ENCODE peak calls at places on chromosomes 1 and 21, in five cellular contexts. E is dorsolateral prefrontal cortex; X is right cardiac atrium; Z is heart right ventricle; H is CD8-positive, alpha-beta T cell. G is an unnamed sample.

GRCh38 chr1:184112176-184112948 is 60.8 kb downstream of the TSEN15 start:
- DNase-seq in Z (no peak), E (no peak), H (no peak), X (no peak), G (no peak)

GRCh38 chr1:164660415-164661174 is 101.6 kb downstream of the PBX1 start:
- DNase-seq in X (no peak), Z (no peak), E (no peak), H (no peak), G (no peak)

GRCh38 chr1:1259948-1260614 is 13.6 kb upstream of the C1QTNF12 start:
- DNase-seq in X (peak), Z (peak), H (no peak), E (no peak), G (peak)

GRCh38 chr21:46191257-46191685 is 7.0 kb upstream of the SPATC1L start:
- DNase-seq in H (no peak), X (peak), E (no peak), Z (no peak), G (no peak)

GRCh38 chr1:31428436-31429221 is 15.6 kb downstream of the SERINC2 start:
- DNase-seq in X (no peak), H (no peak), E (no peak), Z (no peak), G (no peak)

GRCh38 chr1:32651461-32652073 is 559 bp downstream of the RBBP4 start:
- DNase-seq in Z (no peak), E (no peak), X (no peak), H (no peak), G (no peak)

GRCh38 chr1:230429072-230429735 is 3.1 kb upstream of the PGBD5 start:
- DNase-seq in X (no peak), H (no peak), Z (no peak), E (no peak), G (no peak)

GRCh38 chr1:67230539-67230938 is 64.3 kb downstream of the IL23R start:
- DNase-seq in Z (no peak), E (no peak), X (no peak), H (no peak), G (no peak)

GRCh38 chr1:22490309-22490708 is 38.7 kb downstream of the ZBTB40 start:
- DNase-seq in Z (no peak), H (no peak), E (no peak), X (no peak), G (no peak)

GRCh38 chr1:214683596-214683995 is 80.6 kb downstream of the CENPF start:
- DNase-seq in Z (no peak), X (no peak), E (no peak), H (no peak), G (no peak)
- H3K27ac ChIP-seq in Z (no peak), X (no peak), E (no peak), H (no peak), G (no peak)

GRCh38 chr1:91754348-91754747 is 131.6 kb downstream of the TGFBR3 start:
- DNase-seq in Z (no peak), E (no peak), H (no peak), X (no peak), G (no peak)

GRCh38 chr1:91753878-91754277 is 132.1 kb downstream of the TGFBR3 start:
- DNase-seq in Z (no peak), X (no peak), E (no peak), H (no peak), G (no peak)

GRCh38 chr1:91757760-91758545 is 128.0 kb downstream of the TGFBR3 start:
- DNase-seq in E (no peak), X (no peak), H (no peak), Z (no peak), G (no peak)

GRCh38 chr1:91755176-91755575 is 130.8 kb downstream of the TGFBR3 start:
- DNase-seq in H (no peak), Z (no peak), X (peak), E (no peak), G (no peak)

GRCh38 chr1:91755888-91756287 is 130.1 kb downstream of the TGFBR3 start:
- DNase-seq in X (no peak), E (no peak), Z (no peak), H (no peak), G (no peak)
- H3K27ac ChIP-seq in X (peak), E (no peak), Z (peak), H (no peak), G (no peak)

DNA sequence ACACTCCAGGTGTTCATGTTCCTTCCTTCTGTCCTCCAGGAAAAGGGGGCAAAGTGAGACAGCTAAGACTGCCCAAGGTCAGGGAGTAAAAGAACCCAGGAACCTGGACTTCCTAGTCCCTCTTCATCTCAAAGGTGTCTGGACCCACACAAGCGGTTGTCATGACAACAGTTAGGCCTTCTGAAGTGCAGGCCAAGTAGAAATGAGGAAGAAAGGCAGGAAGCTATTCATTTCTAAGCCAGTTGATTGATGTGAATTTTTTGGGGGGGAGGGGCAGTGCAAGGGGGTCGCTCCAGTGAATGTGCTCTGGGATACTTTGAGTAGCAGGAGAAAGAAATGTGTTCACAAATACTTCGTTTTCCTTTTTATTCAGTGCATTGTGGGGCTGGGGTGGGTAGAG is 114.3 kb downstream of the NAV1 start:
- DNase-seq in Z (no peak), X (no peak), H (no peak), E (no peak), G (no peak)
- H3K27ac ChIP-seq in Z (no peak), X (no peak), H (no peak), E (no peak), G (no peak)

DNA sequence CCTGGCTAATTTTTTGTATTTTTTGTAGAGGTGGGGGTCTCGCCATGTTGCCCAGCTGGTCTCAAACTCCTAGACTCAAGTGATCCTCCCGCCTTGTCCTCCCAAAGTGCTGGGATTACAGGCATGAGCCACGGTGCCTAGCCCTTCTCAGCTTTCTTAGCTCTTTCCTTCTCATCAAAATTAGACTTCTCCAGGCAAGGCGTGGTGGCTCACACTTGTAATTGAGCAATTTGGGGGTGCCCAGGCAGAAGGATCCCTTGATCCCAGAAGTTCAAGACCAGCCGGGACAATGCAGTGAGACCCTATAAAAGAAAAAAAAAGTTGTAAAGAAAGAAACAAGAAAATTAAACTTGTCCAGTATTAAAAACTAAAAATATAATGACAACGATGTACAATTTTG is 112.6 kb upstream of the ERRFI1 start:
- DNase-seq in Z (no peak), E (no peak), X (no peak), H (no peak), G (no peak)
- H3K27ac ChIP-seq in Z (no peak), E (no peak), X (no peak), H (no peak), G (no peak)

GRCh38 chr1:16174886-16175598 is 19.2 kb upstream of the EPHA2 start:
- DNase-seq in H (no peak), Z (no peak), E (no peak), X (peak), G (no peak)

GRCh38 chr1:16172964-16173446 is 17.1 kb upstream of the EPHA2 start:
- DNase-seq in Z (no peak), H (no peak), E (no peak), X (peak), G (no peak)

GRCh38 chr1:16173447-16174260 is 17.8 kb upstream of the EPHA2 start:
- DNase-seq in X (peak), H (no peak), Z (no peak), E (no peak), G (no peak)

GRCh38 chr1:16175610-16176553 is 20.0 kb upstream of the EPHA2 start:
- DNase-seq in H (no peak), Z (peak), E (peak), X (peak), G (peak)

DNA sequence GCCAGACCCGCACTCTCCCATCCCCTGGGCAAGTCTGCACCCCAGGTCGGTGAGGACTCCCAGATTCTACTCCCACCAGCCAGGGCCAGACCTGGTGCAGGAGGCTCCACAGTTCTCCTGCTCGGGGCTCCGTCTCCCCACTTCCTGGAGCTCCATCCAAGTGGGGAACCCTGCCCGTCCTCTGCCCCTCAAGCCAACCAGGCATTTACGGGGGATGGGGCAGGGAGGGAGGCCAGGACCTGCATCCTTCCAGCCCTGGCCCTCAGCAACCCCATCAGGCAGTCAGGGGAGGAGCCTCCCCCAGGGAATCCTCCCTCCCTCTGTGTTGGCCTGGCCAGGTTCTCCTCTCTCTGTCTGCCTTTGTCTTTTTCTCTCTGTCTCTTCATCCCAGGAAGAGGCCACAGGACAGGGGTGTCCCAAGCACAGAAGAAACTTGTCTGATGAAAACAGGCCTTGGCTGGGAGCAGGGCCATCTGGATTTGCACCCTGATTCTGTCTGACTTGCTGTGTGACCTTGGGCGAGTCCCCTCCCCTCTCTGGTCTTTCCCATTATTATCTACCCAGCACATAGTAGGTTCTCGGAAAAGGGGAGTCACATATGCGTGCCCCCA is 18.5 kb upstream of the EPHA2 start:
- DNase-seq in E (no peak), Z (no peak), H (no peak), X (peak), G (no peak)
- H3K27ac ChIP-seq in E (no peak), Z (no peak), H (no peak), X (no peak), G (no peak)

GRCh38 chr1:25727819-25728286 is 72.1 kb upstream of the SELENON start:
- DNase-seq in Z (peak), E (peak), H (no peak), X (peak), G (peak)
- H3K27ac ChIP-seq in Z (peak), E (peak), H (no peak), X (peak), G (peak)

GRCh38 chr1:204262506-204263239 is 48.9 kb upstream of the GOLT1A start:
- DNase-seq in X (no peak), H (no peak), Z (no peak), E (no peak), G (no peak)

GRCh38 chr1:204264805-204265204 is 51.0 kb upstream of the GOLT1A start:
- DNase-seq in Z (no peak), H (no peak), X (no peak), E (no peak), G (no peak)

GRCh38 chr1:204261746-204262505 is 48.1 kb upstream of the GOLT1A start:
- DNase-seq in X (no peak), Z (no peak), E (no peak), H (no peak), G (no peak)

GRCh38 chr1:204261266-204261665 is 47.5 kb upstream of the GOLT1A start:
- DNase-seq in X (no peak), Z (no peak), E (no peak), H (no peak), G (no peak)

DNA sequence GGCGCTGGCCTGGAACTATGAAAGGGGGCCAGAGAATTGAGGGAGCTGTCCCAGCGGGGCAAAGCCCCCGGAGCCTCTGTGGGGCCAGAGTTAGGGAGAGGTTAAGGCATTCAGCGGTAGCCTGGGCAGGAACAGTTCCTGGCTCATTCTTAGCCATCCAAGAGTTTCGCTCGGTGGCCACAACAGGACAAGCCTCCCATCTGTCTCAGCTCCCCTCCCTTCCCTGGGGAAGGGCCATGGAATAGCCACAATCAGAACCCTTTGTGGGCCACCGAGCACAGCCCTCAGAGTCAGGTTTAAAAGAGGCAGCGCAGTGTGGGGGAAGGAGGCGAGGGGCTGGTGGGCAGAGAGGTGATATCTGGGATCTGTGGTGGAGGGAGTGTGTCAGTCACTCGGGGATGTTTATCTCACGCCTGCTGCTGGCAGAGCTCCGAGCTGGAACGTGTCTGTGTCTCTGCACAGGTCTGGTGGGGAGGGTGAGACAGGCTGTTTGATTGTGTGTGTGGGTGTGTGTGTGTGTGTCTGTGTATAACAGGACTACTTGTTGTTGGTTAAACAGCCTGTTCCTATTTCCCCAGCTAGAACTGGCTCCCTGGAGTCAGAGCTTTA is 49.6 kb upstream of the GOLT1A start:
- DNase-seq in Z (peak), H (no peak), E (peak), X (peak), G (peak)
- H3K27ac ChIP-seq in Z (peak), H (no peak), E (peak), X (no peak), G (peak)